ENCODE peak calls at places on chromosomes 5 and 9, in five cellular contexts. L, Q, Y, S and Z are unnamed samples.

GRCh38 chr5:133396187-133396621 is 216.1 kb downstream of the FSTL4 start:
- ATAC-seq in Y (peak; percentile 9), S (no peak), L (no peak), Q (no peak), Z (no peak)

GRCh38 chr5:157729858-157730257 is 1.4 kb upstream of the THG1L start:
- ATAC-seq in Y (peak; percentile 70), S (peak; percentile 83), Q (peak; percentile 46), L (no peak), Z (peak; percentile 74)

GRCh38 chr5:113090336-113091106 is 113.9 kb downstream of the DCP2 start:
- ATAC-seq in L (no peak), Y (no peak), Q (peak; percentile 90), S (peak; percentile 88), Z (no peak)

GRCh38 chr5:174520420-174521396 is 203.7 kb upstream of the MSX2 start:
- ATAC-seq in L (no peak), Q (no peak), Y (no peak), S (no peak), Z (no peak)

GRCh38 chr9:124477211-124478013 is 27.2 kb downstream of the ADGRD2 start:
- ATAC-seq in Y (peak; percentile 42), S (no peak), L (no peak), Q (peak; percentile 51), Z (no peak)

GRCh38 chr5:143040622-143041021 is 270.4 kb downstream of the ARHGAP26 start:
- ATAC-seq in Q (no peak), L (no peak), Y (no peak), S (no peak), Z (no peak)

GRCh38 chr5:54534306-54534705 is 16.7 kb downstream of the SNX18 start:
- ATAC-seq in Y (no peak), L (no peak), Q (no peak), S (no peak), Z (no peak)

GRCh38 chr9:94805585-94805984 is 79.1 kb downstream of the AOPEP start:
- ATAC-seq in S (no peak), L (no peak), Q (no peak), Y (no peak), Z (no peak)

GRCh38 chr9:125815568-125815967 is 68.4 kb downstream of the PBX3 start:
- ATAC-seq in L (no peak), S (no peak), Y (no peak), Q (no peak), Z (no peak)

GRCh38 chr5:643811-644271 is 31.7 kb downstream of the CEP72 start:
- ATAC-seq in Y (peak; percentile 68), L (no peak), Q (no peak), S (no peak), Z (no peak)

GRCh38 chr5:73859696-73860095 is 233.7 kb downstream of the ARHGEF28 start:
- ATAC-seq in L (no peak), Y (no peak), S (no peak), Q (no peak), Z (no peak)

GRCh38 chr9:81705578-81705977 is 16.2 kb upstream of the TLE1 start:
- ATAC-seq in Q (no peak), Y (no peak), L (no peak), S (no peak), Z (no peak)

GRCh38 chr5:57618767-57619381 is 136.3 kb upstream of the ACTBL2 start:
- ATAC-seq in Y (no peak), Q (no peak), S (no peak), L (no peak), Z (no peak)

GRCh38 chr5:107502711-107503110 is 168.0 kb downstream of the EFNA5 start:
- ATAC-seq in S (no peak), Y (no peak), Q (no peak), L (no peak), Z (no peak)

GRCh38 chr9:122364783-122365150 is 6.1 kb upstream of the PTGS1 start:
- ATAC-seq in S (no peak), L (no peak), Q (no peak), Y (no peak), Z (no peak)

GRCh38 chr5:65952259-65952658 is 25.9 kb downstream of the ERBIN start:
- ATAC-seq in Y (no peak), S (no peak), Q (no peak), L (no peak), Z (no peak)

GRCh38 chr9:124010665-124011321 is 775 bp upstream of the LHX2 start:
- ATAC-seq in Q (peak; percentile 22), L (no peak), Y (no peak), S (no peak), Z (no peak)

GRCh38 chr5:57839025-57839424 is 356.4 kb upstream of the ACTBL2 start:
- ATAC-seq in S (no peak), L (no peak), Q (no peak), Y (no peak), Z (no peak)

GRCh38 chr5:145536133-145536532 is 299.0 kb downstream of the PRELID2 start:
- ATAC-seq in L (no peak), S (no peak), Y (no peak), Q (no peak), Z (no peak)

GRCh38 chr5:155024015-155024414 is 10.5 kb downstream of the KIF4B start:
- ATAC-seq in S (no peak), Q (no peak), Y (no peak), L (no peak), Z (no peak)